ENCODE peak calls at places on chromosome 1, in ten cellular contexts. A is A549, I is H9, D is NB4, S is astrocyte of the spinal cord, J is uterus, G is lower leg skin, L is thoracic aorta, V is omental fat pad, Z is fibroblast of mammary gland. T is an unnamed sample.

GRCh38 chr1:85361106-85361505 is 84.7 kb upstream of the BCL10 start:
- DNase-seq in L (no peak), V (no peak), D (no peak), J (no peak), A (no peak), I (no peak), Z (peak), S (peak), G (no peak), T (no peak)

GRCh38 chr1:92736395-92736794 is 48.5 kb downstream of the EVI5 start:
- DNase-seq in A (peak), Z (peak), L (no peak), G (no peak), J (no peak), I (no peak), D (peak), S (no peak), V (no peak), T (no peak)

GRCh38 chr1:12038356-12039140 is 19.2 kb downstream of the MIIP start:
- DNase-seq in V (no peak), D (no peak), A (no peak), J (no peak), Z (no peak), G (no peak), L (no peak), S (no peak), I (no peak), T (no peak)

GRCh38 chr1:27614048-27614624 is 10.2 kb upstream of the AHDC1 start:
- DNase-seq in S (no peak), J (no peak), L (no peak), G (no peak), I (no peak), V (no peak), Z (no peak), D (no peak), A (no peak), T (no peak)

GRCh38 chr1:27637052-27637451 is 2.1 kb upstream of the FGR start:
- DNase-seq in J (no peak), A (no peak), G (no peak), I (no peak), Z (peak), S (no peak), V (no peak), L (no peak), D (no peak), T (no peak)

GRCh38 chr1:32695098-32695904 is 7.3 kb downstream of the SYNC start:
- DNase-seq in A (no peak), L (peak), S (peak), D (no peak), I (no peak), Z (peak), G (peak), V (peak), J (peak), T (no peak)

GRCh38 chr1:114113801-114114750 is 39.6 kb downstream of the SYT6 start:
- DNase-seq in S (peak), D (peak), J (no peak), L (no peak), V (no peak), Z (peak), G (no peak), I (no peak), A (peak), T (no peak)

GRCh38 chr1:116508984-116509980 is 61.5 kb downstream of the CD58 start:
- DNase-seq in I (no peak), S (peak), V (no peak), Z (peak), J (no peak), G (no peak), L (no peak), A (peak), D (peak), T (no peak)

GRCh38 chr1:184533049-184533448 is 146.2 kb downstream of the C1orf21 start:
- DNase-seq in V (no peak), A (no peak), G (no peak), Z (no peak), S (no peak), D (peak), L (no peak), J (no peak), I (no peak), T (no peak)

GRCh38 chr1:86825294-86825693 is 88.6 kb downstream of the SELENOF start:
- DNase-seq in L (no peak), Z (no peak), V (no peak), A (no peak), G (no peak), D (no peak), S (peak), J (no peak), I (no peak), T (no peak)

GRCh38 chr1:48469616-48470500 is 2.1 kb downstream of the SPATA6 start:
- DNase-seq in L (peak), V (no peak), J (peak), Z (peak), I (no peak), A (no peak), D (peak), S (peak), G (peak), T (no peak)

GRCh38 chr1:210587547-210587946 is 258.8 kb downstream of the HHAT start:
- DNase-seq in V (no peak), G (no peak), Z (peak), S (peak), I (no peak), D (no peak), L (no peak), J (no peak), A (no peak), T (no peak)

GRCh38 chr1:155309423-155310021 is 856 bp downstream of the FDPS start:
- DNase-seq in V (no peak), A (peak), D (peak), G (no peak), J (no peak), S (peak), Z (no peak), I (no peak), L (no peak), T (no peak)

GRCh38 chr1:30324251-30325084 is 398.9 kb downstream of the MATN1 start:
- DNase-seq in D (no peak), Z (no peak), A (no peak), J (no peak), G (no peak), S (no peak), L (no peak), V (no peak), I (no peak), T (no peak)

GRCh38 chr1:209363112-209363511 is 220.4 kb upstream of the CAMK1G start:
- DNase-seq in I (peak), S (no peak), L (no peak), Z (no peak), G (no peak), J (no peak), V (no peak), D (no peak), A (no peak), T (no peak)

GRCh38 chr1:108686609-108687313 is 5.3 kb upstream of the PRPF38B start:
- DNase-seq in S (no peak), Z (peak), D (no peak), A (no peak), I (no peak), L (no peak), G (no peak), J (no peak), V (no peak), T (no peak)

GRCh38 chr1:3891329-3891867 is 8.7 kb downstream of the C1orf174 start:
- DNase-seq in J (no peak), A (no peak), G (no peak), S (no peak), L (no peak), Z (no peak), I (no peak), V (no peak), D (no peak), T (no peak)

GRCh38 chr1:19479351-19480120 is 5.8 kb downstream of the CAPZB start:
- DNase-seq in G (no peak), V (no peak), S (no peak), I (no peak), Z (no peak), A (no peak), J (no peak), D (no peak), L (no peak), T (no peak)

GRCh38 chr1:40886318-40887011 is 24.3 kb upstream of the CITED4 start:
- DNase-seq in S (no peak), D (no peak), G (no peak), L (no peak), A (no peak), V (no peak), Z (no peak), J (no peak), I (no peak), T (no peak)

GRCh38 chr1:207355060-207355459 is 33.6 kb downstream of the CD55 start:
- DNase-seq in I (no peak), G (no peak), A (no peak), D (no peak), V (no peak), J (no peak), L (no peak), Z (peak), S (no peak), T (no peak)

GRCh38 chr1:5250336-5250735 is 595.9 kb downstream of the AJAP1 start:
- DNase-seq in D (no peak), G (no peak), L (no peak), S (no peak), V (no peak), J (no peak), I (no peak), Z (no peak), A (no peak), T (no peak)

GRCh38 chr1:186143521-186143920 is 231.5 kb downstream of the TPR start:
- DNase-seq in Z (peak), L (no peak), I (no peak), D (no peak), G (no peak), J (no peak), V (no peak), A (no peak), S (no peak), T (no peak)

DNA sequence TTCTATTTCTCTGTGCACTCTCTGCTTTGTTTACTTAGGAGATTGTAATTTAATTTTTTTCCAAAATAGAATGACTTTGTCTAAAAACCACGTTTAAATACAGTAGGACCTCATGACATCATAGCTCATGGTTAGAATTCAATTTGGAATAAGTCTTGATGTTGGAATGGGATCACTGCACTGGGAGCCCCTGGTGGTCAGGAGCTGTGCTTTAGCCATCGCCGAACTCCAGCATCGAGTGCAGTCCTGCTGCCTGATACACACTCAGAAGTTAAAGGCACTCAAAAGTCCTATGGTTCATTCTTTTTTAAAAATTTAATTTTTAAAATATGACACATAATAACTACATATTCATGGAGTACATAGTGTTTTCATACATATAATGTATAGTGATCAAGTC is 75.1 kb downstream of the TEX35 start:
- DNase-seq in I (no peak), S (no peak), G (no peak), J (no peak), D (no peak), Z (no peak), A (no peak), L (no peak), V (no peak), T (no peak)
- TF ChIP-seq CTCF in I (peak), S (no peak), G (no peak), J (no peak), D (no peak), Z (no peak), A (no peak), L (no peak), V (no peak), T (no peak)

DNA sequence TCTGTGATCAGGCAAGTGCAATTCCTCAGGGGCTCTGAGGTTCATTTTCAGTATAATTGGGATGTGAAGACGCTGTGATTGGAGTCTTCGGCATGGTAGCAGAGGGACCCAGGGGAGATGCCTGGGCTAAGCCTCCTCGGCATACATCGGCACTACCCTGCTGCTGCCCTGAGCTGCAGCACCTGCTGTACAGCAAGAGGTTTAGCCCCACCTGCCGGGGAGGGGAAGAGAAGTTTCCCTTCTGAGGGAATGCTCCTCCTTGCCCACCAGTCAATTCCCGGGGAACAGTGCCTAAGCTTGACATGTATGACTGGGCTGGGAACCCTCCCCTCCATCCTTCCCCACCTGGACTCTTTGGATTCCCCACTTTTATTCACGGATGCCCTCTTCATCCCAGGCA is 24.9 kb downstream of the CNIH3 start:
- DNase-seq in Z (no peak), L (no peak), I (peak), J (no peak), V (no peak), D (no peak), G (no peak), S (no peak), A (peak), T (no peak)
- TF ChIP-seq CTCF in Z (no peak), L (no peak), I (peak), J (no peak), V (no peak), D (no peak), G (no peak), S (peak), A (peak), T (no peak)

GRCh38 chr1:156970017-156970416 is 49.6 kb downstream of the LRRC71 start:
- DNase-seq in Z (no peak), J (no peak), A (no peak), L (no peak), D (peak), I (no peak), G (no peak), V (no peak), S (no peak), T (no peak)
- TF ChIP-seq CTCF in Z (peak), J (no peak), A (peak), L (no peak), D (peak), I (no peak), G (no peak), V (no peak), S (peak), T (no peak)

GRCh38 chr1:112955678-112956502 is at the start of gene SLC16A1:
- DNase-seq in V (peak), A (peak), D (peak), L (peak), S (peak), G (peak), Z (peak), J (peak), I (peak), T (peak)
- TF ChIP-seq CTCF in V (no peak), A (peak), D (no peak), L (peak), S (peak), G (no peak), Z (no peak), J (peak), I (peak), T (no peak)

GRCh38 chr1:220551718-220552117 is 23.8 kb downstream of the MARK1 start:
- DNase-seq in J (no peak), Z (no peak), S (no peak), G (no peak), A (no peak), D (no peak), I (no peak), V (no peak), L (no peak), T (no peak)
- TF ChIP-seq CTCF in J (no peak), Z (no peak), S (no peak), G (no peak), A (no peak), D (no peak), I (no peak), V (no peak), L (no peak), T (no peak)

GRCh38 chr1:150309758-150310495 is 11.4 kb upstream of the PRPF3 start:
- DNase-seq in V (no peak), I (no peak), A (no peak), D (no peak), L (no peak), G (no peak), Z (no peak), S (no peak), J (no peak), T (no peak)

GRCh38 chr1:150311762-150312161 is 9.6 kb upstream of the PRPF3 start:
- DNase-seq in S (no peak), Z (no peak), D (no peak), L (no peak), G (no peak), J (no peak), A (no peak), I (no peak), V (no peak), T (no peak)
- TF ChIP-seq CTCF in S (no peak), Z (no peak), D (no peak), L (no peak), G (no peak), J (no peak), A (no peak), I (no peak), V (no peak), T (no peak)